ENCODE peak calls at places on chromosomes 5 and 9, in five cellular contexts. L is SK-N-SH, X is H1, B is HepG2, V is K562. C is an unnamed sample.

GRCh38 chr5:143245929-143246561 is 157.4 kb downstream of the NR3C1 start:
- DNase-seq in X (no peak), L (no peak), B (peak; percentile 64), V (peak; percentile 90), C (peak; percentile 96)

GRCh38 chr5:157100140-157100679 is 8.6 kb downstream of the HAVCR2 start:
- DNase-seq in L (no peak), B (no peak), V (no peak), X (no peak), C (peak; percentile 50)

GRCh38 chr5:142906863-142907671 is 136.9 kb downstream of the ARHGAP26 start:
- DNase-seq in V (no peak), B (no peak), L (no peak), X (no peak), C (no peak)

GRCh38 chr5:34534237-34535108 is 121.7 kb upstream of the RAI14 start:
- DNase-seq in B (peak; percentile 14), X (no peak), L (no peak), V (no peak), C (no peak)

GRCh38 chr5:147169399-147169798 is 65.4 kb upstream of the STK32A start:
- DNase-seq in X (no peak), B (peak; percentile 62), L (no peak), V (no peak), C (no peak)

GRCh38 chr9:124595743-124596142 is 88.5 kb upstream of the NR5A1 start:
- DNase-seq in L (no peak), V (peak; percentile 89), B (peak; percentile 80), X (no peak), C (no peak)

GRCh38 chr5:144100702-144101101 is 69.8 kb downstream of the YIPF5 start:
- DNase-seq in B (no peak), V (no peak), X (no peak), L (no peak), C (no peak)

GRCh38 chr5:6545770-6546690 is 86.8 kb downstream of the NSUN2 start:
- DNase-seq in X (no peak), V (no peak), B (no peak), L (no peak), C (no peak)

GRCh38 chr5:90135979-90136378 is 273.6 kb downstream of the CETN3 start:
- DNase-seq in V (peak; percentile 39), X (peak; percentile 79), B (peak; percentile 31), L (no peak), C (peak; percentile 16)

GRCh38 chr5:170275376-170275994 is 22.1 kb downstream of the LCP2 start:
- DNase-seq in V (no peak), X (no peak), L (no peak), B (no peak), C (no peak)

GRCh38 chr9:137479892-137480685 is 21.0 kb upstream of the NSMF start:
- DNase-seq in X (no peak), V (no peak), L (peak; percentile 86), B (no peak), C (no peak)

GRCh38 chr5:83473344-83474169 is 2.0 kb downstream of the VCAN start:
- DNase-seq in V (peak; percentile 77), B (no peak), X (peak; percentile 96), L (peak; percentile 85), C (peak; percentile 92)

GRCh38 chr9:130497139-130497538 is 52.4 kb downstream of the ASS1 start:
- DNase-seq in V (no peak), L (no peak), B (no peak), X (no peak), C (no peak)

GRCh38 chr9:101018391-101018990 is 10.0 kb upstream of the PLPPR1 start:
- DNase-seq in B (no peak), V (no peak), X (no peak), L (no peak), C (no peak)

GRCh38 chr9:135865531-135865930 is 41.8 kb downstream of the CAMSAP1 start:
- DNase-seq in L (no peak), B (no peak), V (no peak), X (no peak), C (no peak)

GRCh38 chr5:84298628-84299027 is 86.1 kb downstream of the EDIL3 start:
- DNase-seq in V (no peak), L (no peak), B (no peak), X (no peak), C (no peak)

DNA sequence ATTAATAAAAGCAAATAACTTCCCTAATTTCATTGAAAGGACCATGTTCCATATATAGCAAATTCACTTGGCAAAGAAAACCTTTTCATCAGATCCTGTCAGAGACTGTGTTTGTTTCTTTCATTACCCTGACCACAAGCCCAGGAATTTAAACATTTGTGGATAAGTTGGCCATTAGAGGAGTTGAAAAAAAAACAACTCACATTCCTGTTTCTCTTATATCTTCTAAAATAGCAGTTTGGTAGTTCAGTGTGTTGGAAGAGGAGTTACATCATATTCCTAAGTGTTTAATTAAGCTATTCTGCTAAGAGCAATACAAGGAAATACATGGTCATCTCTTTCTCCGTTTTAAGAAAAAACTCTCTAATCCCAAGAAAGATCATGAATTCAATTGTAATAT is 505.6 kb downstream of the TLE1 start:
- DNase-seq in V (no peak), B (no peak), L (no peak), X (no peak), C (no peak)
- TF ChIP-seq RFX5 in V (no peak), B (no peak), L (no peak), X (no peak), C (no peak)

GRCh38 chr5:112737088-112737471 is 605 bp upstream of the APC start:
- DNase-seq in L (no peak), X (no peak), B (no peak), V (no peak), C (no peak)

GRCh38 chr5:112737472-112738179 is at the start of gene APC:
- DNase-seq in X (peak; percentile 94), V (peak; percentile 93), L (peak; percentile 93), B (peak; percentile 54), C (peak; percentile 51)

GRCh38 chr5:112743631-112744030 is 5.9 kb downstream of the APC start:
- DNase-seq in X (no peak), V (no peak), L (no peak), B (no peak), C (no peak)

GRCh38 chr5:112738180-112738560 is 485 bp downstream of the APC start:
- DNase-seq in X (peak; percentile 50), B (no peak), L (peak; percentile 30), V (peak; percentile 59), C (no peak)

GRCh38 chr5:112742424-112742823 is 4.7 kb downstream of the APC start:
- DNase-seq in L (no peak), B (no peak), V (peak; percentile 82), X (no peak), C (no peak)
- TF ChIP-seq EP300 in L (no peak), B (no peak), V (no peak), X (no peak), C (no peak)

DNA sequence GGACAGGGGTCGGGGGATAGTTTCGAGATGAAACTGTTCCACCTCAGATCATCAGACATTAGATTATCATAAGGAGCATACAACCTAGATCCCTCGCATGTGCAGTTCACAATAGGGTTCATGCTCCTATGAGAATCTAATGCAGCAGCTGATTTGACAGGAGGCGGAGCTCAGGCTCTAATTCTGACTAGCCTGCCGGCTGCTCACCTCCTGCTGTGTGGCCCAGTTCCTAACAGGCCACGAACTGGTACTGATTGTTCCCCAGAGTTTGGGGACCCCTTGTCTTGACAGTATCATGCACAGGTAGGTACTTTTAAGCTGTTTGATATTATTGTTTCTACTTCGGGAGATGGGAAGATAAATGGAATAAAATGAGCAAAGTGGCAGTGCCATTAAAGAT is 66.9 kb downstream of the ZCCHC7 start:
- DNase-seq in L (no peak), X (no peak), V (peak; percentile 32), B (no peak), C (no peak)
- TF ChIP-seq RFX5 in L (no peak), X (no peak), V (no peak), B (no peak), C (no peak)

DNA sequence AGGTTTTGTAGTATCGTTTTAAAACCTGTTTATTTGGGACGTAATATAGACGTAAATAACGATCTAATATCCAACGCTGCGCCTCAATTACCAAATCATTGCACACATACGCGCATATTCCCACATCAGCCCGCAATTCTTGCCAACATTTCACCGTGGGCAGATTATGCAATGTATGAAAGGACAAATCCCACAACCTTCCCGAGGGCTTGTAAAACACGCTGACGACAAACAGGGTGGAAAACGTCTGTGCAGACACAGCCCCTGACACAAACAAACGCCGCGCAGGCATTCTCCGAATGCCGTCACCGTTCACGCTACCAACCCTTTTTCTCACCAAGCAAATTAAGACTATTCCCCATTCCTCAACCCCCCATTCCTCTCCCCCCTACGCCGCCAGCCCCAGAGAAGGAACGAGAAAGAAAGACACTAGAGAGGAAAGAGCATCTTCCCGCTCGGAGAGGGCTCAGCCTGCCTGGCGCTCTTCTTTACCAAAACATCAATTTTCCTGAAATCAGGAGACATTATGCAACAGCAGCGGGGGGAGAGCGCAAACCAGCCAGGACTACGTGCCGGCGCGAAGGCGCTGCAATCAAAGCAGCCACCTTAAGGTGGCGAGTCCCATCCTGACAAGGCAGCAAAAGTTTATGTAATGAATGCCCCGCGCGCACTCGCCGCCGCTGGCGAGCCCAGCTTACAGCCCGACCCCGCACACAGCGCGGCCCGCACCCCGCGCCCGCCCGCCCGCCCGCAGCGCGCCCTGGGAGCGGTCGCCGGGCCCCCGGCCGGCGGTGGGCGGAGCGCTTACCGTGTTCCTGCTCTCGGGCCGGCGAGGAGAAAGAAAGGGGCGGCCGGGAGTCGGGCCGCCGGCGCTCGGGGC is 560 bp downstream of the NFIL3 start:
- DNase-seq in B (peak; percentile 44), X (peak; percentile 72), V (peak; percentile 74), L (no peak), C (peak; percentile 61)
- TF ChIP-seq EP300 in B (no peak), X (no peak), V (no peak), L (no peak), C (no peak)

DNA sequence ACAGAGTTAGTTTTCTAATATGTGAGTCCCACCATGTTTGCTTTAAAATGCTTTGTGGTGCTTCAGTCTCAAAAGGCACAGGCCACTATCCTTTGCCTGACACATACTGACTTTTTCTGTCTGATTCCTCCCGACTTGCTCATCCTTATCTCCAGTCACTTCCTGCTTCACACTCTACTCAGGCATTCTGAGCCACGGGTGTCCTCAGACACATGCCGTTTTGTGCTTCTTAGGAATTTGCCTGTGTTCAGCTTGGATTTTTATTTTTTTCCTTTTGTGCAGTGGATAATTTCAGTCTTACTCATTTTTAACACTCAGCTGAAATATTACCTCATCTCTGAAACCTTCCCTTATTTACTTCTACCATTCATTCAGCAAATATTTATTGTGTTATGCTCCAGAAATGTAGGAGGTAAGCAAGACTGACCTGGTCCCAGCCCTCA is 54.1 kb downstream of the MAN2A1 start:
- DNase-seq in B (peak; percentile 6), L (no peak), X (no peak), V (peak; percentile 74), C (peak; percentile 38)
- TF ChIP-seq RFX5 in B (no peak), L (no peak), X (no peak), V (no peak), C (no peak)

DNA sequence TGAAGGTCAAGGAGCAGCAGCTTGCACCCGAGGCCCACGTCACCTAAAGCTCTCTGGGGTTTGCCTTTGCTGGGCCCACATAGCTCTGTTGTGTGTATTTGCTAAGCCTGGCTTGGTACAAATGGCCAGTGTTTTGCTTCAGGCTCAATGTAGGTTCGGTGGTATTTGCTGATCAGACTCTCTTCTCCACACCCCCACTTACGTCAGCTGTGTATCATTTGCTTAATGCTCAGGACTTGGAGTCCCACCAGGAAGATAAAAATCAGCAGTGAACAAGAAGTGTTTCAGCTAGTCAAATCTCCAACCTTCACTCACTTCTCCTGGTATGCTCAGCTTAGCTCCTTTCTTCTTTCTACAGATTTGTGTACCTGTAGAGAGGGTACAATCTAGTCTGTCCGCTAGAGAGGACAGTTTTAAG is 4.8 kb upstream of the RFESD start:
- DNase-seq in L (no peak), X (no peak), V (peak; percentile 29), B (peak; percentile 77), C (no peak)
- TF ChIP-seq EP300 in L (no peak), X (no peak), V (no peak), B (no peak), C (no peak)

C was measured in A549.